ENCODE peak calls at places on chromosomes 11 and 22, in four cellular contexts. One of them, this sample, is unnamed.

GRCh38 chr22:27223317-27224177 is 566.2 kb downstream of the MIAT start:
- DNase-seq in SK-N-SH: no peak
- DNase-seq in ovary: no peak
- DNase-seq in HCT116: no peak
- DNase-seq in this sample: no peak

GRCh38 chr11:60910281-60910687 is 3.7 kb upstream of the TMEM109 start:
- DNase-seq in ovary: no peak
- DNase-seq in SK-N-SH: no peak
- DNase-seq in HCT116: no peak
- DNase-seq in this sample: no peak

GRCh38 chr11:12813371-12814225 is 139.4 kb downstream of the TEAD1 start:
- DNase-seq in SK-N-SH: no peak
- DNase-seq in ovary: peak; percentile 76
- DNase-seq in HCT116: no peak
- DNase-seq in this sample: no peak

GRCh38 chr22:35140879-35141745 is 75.2 kb downstream of the ISX start:
- DNase-seq in ovary: no peak
- DNase-seq in SK-N-SH: peak; percentile 23
- DNase-seq in HCT116: no peak
- DNase-seq in this sample: peak; percentile 26

GRCh38 chr11:19674420-19674819 is 38.2 kb upstream of the NAV2 start:
- DNase-seq in SK-N-SH: no peak
- DNase-seq in ovary: no peak
- DNase-seq in HCT116: no peak
- DNase-seq in this sample: no peak

GRCh38 chr22:37996079-37996478 is 11.7 kb upstream of the SOX10 start:
- DNase-seq in HCT116: no peak
- DNase-seq in ovary: no peak
- DNase-seq in SK-N-SH: peak; percentile 51
- DNase-seq in this sample: peak; percentile 76

GRCh38 chr11:121391914-121392313 is 60.2 kb upstream of the SORL1 start:
- DNase-seq in SK-N-SH: no peak
- DNase-seq in HCT116: no peak
- DNase-seq in ovary: no peak
- DNase-seq in this sample: no peak

GRCh38 chr11:7638710-7639642 is 34.3 kb downstream of the CYB5R2 start:
- DNase-seq in ovary: no peak
- DNase-seq in SK-N-SH: no peak
- DNase-seq in HCT116: no peak
- DNase-seq in this sample: no peak

GRCh38 chr22:39956932-39957664 is 3.1 kb upstream of the TMA7B start:
- DNase-seq in HCT116: no peak
- DNase-seq in ovary: no peak
- DNase-seq in SK-N-SH: no peak
- DNase-seq in this sample: no peak

GRCh38 chr22:40426671-40427070 is 56.3 kb downstream of the SGSM3 start:
- DNase-seq in HCT116: no peak
- DNase-seq in ovary: no peak
- DNase-seq in SK-N-SH: no peak
- DNase-seq in this sample: no peak

GRCh38 chr11:2474059-2474901 is 29.5 kb downstream of the KCNQ1 start:
- DNase-seq in SK-N-SH: no peak
- DNase-seq in ovary: no peak
- DNase-seq in HCT116: no peak
- DNase-seq in this sample: no peak

GRCh38 chr11:122104381-122104780 is 11.6 kb downstream of the BLID start:
- DNase-seq in HCT116: no peak
- DNase-seq in ovary: no peak
- DNase-seq in SK-N-SH: no peak
- DNase-seq in this sample: no peak

GRCh38 chr11:40722179-40722795 is 737.2 kb downstream of the LRRC4C start:
- DNase-seq in SK-N-SH: peak; percentile 44
- DNase-seq in ovary: no peak
- DNase-seq in HCT116: no peak
- DNase-seq in this sample: peak; percentile 30

GRCh38 chr11:15104166-15104565 is 10.6 kb upstream of the INSC start:
- DNase-seq in ovary: no peak
- DNase-seq in HCT116: no peak
- DNase-seq in SK-N-SH: no peak
- DNase-seq in this sample: no peak

GRCh38 chr22:32558681-32559355 is 84.2 kb downstream of the FBXO7 start:
- DNase-seq in HCT116: peak; percentile 75
- DNase-seq in SK-N-SH: no peak
- DNase-seq in ovary: no peak
- DNase-seq in this sample: no peak

GRCh38 chr11:69922015-69922595 is 102.9 kb upstream of the FGF3 start:
- DNase-seq in SK-N-SH: no peak
- DNase-seq in ovary: no peak
- DNase-seq in HCT116: no peak
- DNase-seq in this sample: no peak

GRCh38 chr11:13116491-13116890 is 107.4 kb downstream of the RASSF10 start:
- DNase-seq in HCT116: no peak
- DNase-seq in ovary: no peak
- DNase-seq in SK-N-SH: no peak
- DNase-seq in this sample: no peak

GRCh38 chr11:34652191-34652958 is 31.5 kb downstream of the EHF start:
- DNase-seq in SK-N-SH: no peak
- DNase-seq in ovary: no peak
- DNase-seq in HCT116: no peak
- DNase-seq in this sample: no peak

GRCh38 chr11:75706260-75706729 is 11.3 kb upstream of the MOGAT2 start:
- DNase-seq in SK-N-SH: peak; percentile 85
- DNase-seq in HCT116: peak; percentile 77
- DNase-seq in ovary: peak; percentile 62
- DNase-seq in this sample: peak; percentile 78

GRCh38 chr11:11782532-11783110 is 59.2 kb upstream of the USP47 start:
- DNase-seq in ovary: no peak
- DNase-seq in SK-N-SH: no peak
- DNase-seq in HCT116: no peak
- DNase-seq in this sample: no peak

GRCh38 chr22:20523118-20523983 is 15.9 kb downstream of the MED15 start:
- DNase-seq in ovary: no peak
- DNase-seq in HCT116: no peak
- DNase-seq in SK-N-SH: no peak
- DNase-seq in this sample: no peak

GRCh38 chr22:24954856-24955255 is 2.3 kb downstream of the KIAA1671 start:
- DNase-seq in HCT116: no peak
- DNase-seq in ovary: no peak
- DNase-seq in SK-N-SH: no peak
- DNase-seq in this sample: no peak

GRCh38 chr22:37697540-37697835 is 640 bp downstream of the TRIOBP start:
- DNase-seq in ovary: no peak
- DNase-seq in HCT116: no peak
- DNase-seq in SK-N-SH: no peak
- DNase-seq in this sample: no peak

GRCh38 chr22:19765477-19766234 is 5.1 kb downstream of the TBX1 start:
- DNase-seq in HCT116: no peak
- DNase-seq in ovary: no peak
- DNase-seq in SK-N-SH: no peak
- DNase-seq in this sample: no peak

GRCh38 chr11:113014262-113014661 is 53.0 kb downstream of the NCAM1 start:
- DNase-seq in SK-N-SH: peak; percentile 69
- DNase-seq in ovary: no peak
- DNase-seq in HCT116: no peak
- DNase-seq in this sample: peak; percentile 90

GRCh38 chr11:44955019-44955738 is 4.5 kb upstream of the TP53I11 start:
- DNase-seq in HCT116: no peak
- DNase-seq in ovary: peak; percentile 46
- DNase-seq in SK-N-SH: no peak
- DNase-seq in this sample: peak; percentile 68

GRCh38 chr11:11532574-11532973 is 89.2 kb downstream of the GALNT18 start:
- DNase-seq in ovary: no peak
- DNase-seq in SK-N-SH: no peak
- DNase-seq in HCT116: no peak
- DNase-seq in this sample: no peak

GRCh38 chr11:34214961-34215805 is 109.8 kb downstream of the NAT10 start:
- DNase-seq in SK-N-SH: no peak
- DNase-seq in HCT116: peak; percentile 47
- DNase-seq in ovary: no peak
- DNase-seq in this sample: no peak

GRCh38 chr11:59197990-59198389 is 14.7 kb downstream of the MPEG1 start:
- DNase-seq in ovary: peak; percentile 60
- DNase-seq in HCT116: no peak
- DNase-seq in SK-N-SH: no peak
- DNase-seq in this sample: peak; percentile 66

GRCh38 chr22:21015051-21016006 is at the start of gene P2RX6:
- DNase-seq in HCT116: no peak
- DNase-seq in SK-N-SH: peak; percentile 49
- DNase-seq in ovary: peak; percentile 49
- DNase-seq in this sample: no peak

GRCh38 chr11:38416141-38416540 is 1818.1 kb upstream of the RAG2 start:
- DNase-seq in HCT116: no peak
- DNase-seq in SK-N-SH: no peak
- DNase-seq in ovary: no peak
- DNase-seq in this sample: no peak

DNA sequence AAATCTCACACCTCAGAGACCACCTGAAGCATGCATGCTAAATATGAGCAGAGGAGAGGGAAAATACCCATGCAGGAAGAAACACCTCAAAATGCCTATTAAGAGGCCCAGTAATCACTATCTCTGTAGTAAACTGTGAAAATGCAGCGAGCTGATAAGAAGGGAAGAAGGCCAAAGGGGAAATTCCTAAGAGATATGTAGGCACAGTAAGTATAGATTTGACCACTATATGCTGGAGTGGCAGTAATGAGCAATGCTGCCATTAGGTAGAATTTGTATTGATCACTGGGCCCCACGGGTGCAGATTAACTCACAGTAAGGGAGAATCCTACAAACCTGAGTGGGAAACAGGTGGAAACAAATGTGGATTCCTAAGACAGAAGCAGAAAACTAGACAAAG is 1813.1 kb upstream of the RAG2 start:
- DNase-seq in SK-N-SH: no peak
- DNase-seq in ovary: no peak
- DNase-seq in HCT116: no peak
- DNase-seq in this sample: no peak
- TF ChIP-seq CTCF in SK-N-SH: peak; percentile 19
- TF ChIP-seq CTCF in ovary: no peak
- TF ChIP-seq CTCF in HCT116: no peak
- TF ChIP-seq CTCF in this sample: peak; percentile 37

GRCh38 chr22:50298266-50298637 is 9.2 kb downstream of the PLXNB2 start:
- DNase-seq in SK-N-SH: no peak
- DNase-seq in ovary: no peak
- DNase-seq in HCT116: no peak
- DNase-seq in this sample: no peak

GRCh38 chr22:50297510-50298265 is 9.8 kb downstream of the PLXNB2 start:
- DNase-seq in SK-N-SH: no peak
- DNase-seq in ovary: no peak
- DNase-seq in HCT116: no peak
- DNase-seq in this sample: no peak

GRCh38 chr22:50298937-50299656 is 8.3 kb downstream of the PLXNB2 start:
- DNase-seq in SK-N-SH: no peak
- DNase-seq in HCT116: no peak
- DNase-seq in ovary: no peak
- DNase-seq in this sample: peak; percentile 53

GRCh38 chr22:50294319-50294656 is 13.2 kb downstream of the PLXNB2 start:
- DNase-seq in ovary: no peak
- DNase-seq in SK-N-SH: no peak
- DNase-seq in HCT116: no peak
- DNase-seq in this sample: no peak

GRCh38 chr22:50296658-50297490 is 10.6 kb downstream of the PLXNB2 start:
- DNase-seq in SK-N-SH: no peak
- DNase-seq in ovary: peak; percentile 42
- DNase-seq in HCT116: no peak
- DNase-seq in this sample: no peak
- H3K4me1 ChIP-seq in SK-N-SH: peaks cover 19% of the 10 kb centered on the region
- H3K4me1 ChIP-seq in ovary: peaks cover 57% of the 10 kb centered on the region
- H3K4me1 ChIP-seq in HCT116: peaks cover 96% of the 10 kb centered on the region
- H3K4me1 ChIP-seq in this sample: peaks cover 44% of the 10 kb centered on the region

DNA sequence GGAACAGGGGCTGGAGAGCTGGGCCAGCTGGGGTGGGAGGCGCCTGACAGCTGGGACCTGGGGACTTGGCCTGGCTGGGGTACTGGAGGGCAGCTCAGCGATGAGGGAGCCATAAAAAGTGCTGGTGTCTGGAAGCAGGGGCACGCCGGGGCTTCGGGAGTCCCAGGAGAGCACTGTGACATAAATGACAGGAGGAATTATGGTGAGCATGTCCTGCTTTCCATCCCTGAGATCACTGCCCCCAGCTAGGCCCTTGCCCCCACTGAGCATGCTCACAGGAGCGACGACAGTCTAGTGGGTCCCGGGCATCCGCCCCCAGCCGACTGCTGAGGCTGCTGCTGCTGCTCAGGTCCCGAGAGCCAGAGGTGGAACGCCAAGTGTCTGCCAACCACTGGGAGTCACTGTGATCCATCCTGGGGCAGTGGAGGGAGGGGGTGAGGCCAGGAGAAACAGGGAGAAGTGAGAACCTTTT is 6.2 kb downstream of the ROBO4 start:
- DNase-seq in SK-N-SH: peak; percentile 41
- DNase-seq in HCT116: no peak
- DNase-seq in ovary: peak; percentile 19
- DNase-seq in this sample: peak; percentile 80
- TF ChIP-seq CTCF in SK-N-SH: no peak
- TF ChIP-seq CTCF in HCT116: no peak
- TF ChIP-seq CTCF in ovary: no peak
- TF ChIP-seq CTCF in this sample: peak; percentile 40

GRCh38 chr22:45916515-45916914 is 60.4 kb downstream of the WNT7B start:
- DNase-seq in HCT116: no peak
- DNase-seq in ovary: no peak
- DNase-seq in SK-N-SH: no peak
- DNase-seq in this sample: no peak

GRCh38 chr22:45915841-45916240 is 61.1 kb downstream of the WNT7B start:
- DNase-seq in HCT116: no peak
- DNase-seq in ovary: no peak
- DNase-seq in SK-N-SH: no peak
- DNase-seq in this sample: no peak

GRCh38 chr22:45912910-45913309 is 64.1 kb downstream of the WNT7B start:
- DNase-seq in HCT116: no peak
- DNase-seq in ovary: no peak
- DNase-seq in SK-N-SH: no peak
- DNase-seq in this sample: no peak

GRCh38 chr22:45915151-45915550 is 61.8 kb downstream of the WNT7B start:
- DNase-seq in SK-N-SH: no peak
- DNase-seq in HCT116: no peak
- DNase-seq in ovary: no peak
- DNase-seq in this sample: no peak

DNA sequence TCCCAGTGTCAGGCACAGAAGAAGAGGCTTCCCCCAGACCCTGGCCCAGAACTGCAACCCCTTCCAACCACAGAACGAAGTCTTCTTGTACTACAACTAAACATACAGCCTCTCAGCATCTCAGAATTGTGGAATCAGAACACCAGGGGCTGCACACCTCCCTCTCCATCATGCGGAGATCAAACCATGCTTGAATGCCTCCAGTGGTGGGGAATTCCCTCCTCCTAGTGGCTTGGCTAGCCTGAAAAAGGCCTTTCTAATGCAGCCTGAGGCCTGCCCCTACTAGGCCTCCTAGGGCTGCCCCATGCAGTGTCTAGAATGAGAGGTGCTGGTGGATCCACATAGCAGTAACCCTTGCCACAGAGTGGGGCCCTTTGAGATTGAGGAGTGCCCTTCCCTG is 62.7 kb downstream of the WNT7B start:
- DNase-seq in HCT116: no peak
- DNase-seq in ovary: no peak
- DNase-seq in SK-N-SH: no peak
- DNase-seq in this sample: no peak
- H3K4me1 ChIP-seq in HCT116: peaks cover 29% of the 10 kb centered on the region
- H3K4me1 ChIP-seq in ovary: no peaks in the 10 kb centered on the region
- H3K4me1 ChIP-seq in SK-N-SH: no peaks in the 10 kb centered on the region
- H3K4me1 ChIP-seq in this sample: peaks cover 12% of the 10 kb centered on the region